ENCODE peak calls at places on chromosomes 11 and 22, in eight cellular contexts. One of them, this sample, is unnamed.

GRCh38 chr11:2521681-2522630 is 77.1 kb downstream of the KCNQ1 start:
- DNase-seq in MV-4-11: no peak
- DNase-seq in right lobe of liver: peak; percentile 35
- DNase-seq in GM10248: no peak
- DNase-seq in GM13977: no peak
- DNase-seq in H7: peak; percentile 46
- DNase-seq in NCI-H1092: no peak
- DNase-seq in activated T-cell treated with anti-CD3 and anti-CD28 coated beads, Interleukin-2, amount 50 U/mL, for 48 hours: peak; percentile 9
- DNase-seq in this sample: no peak

GRCh38 chr11:34068098-34068497 is 16.6 kb downstream of the CAPRIN1 start:
- DNase-seq in MV-4-11: no peak
- DNase-seq in right lobe of liver: no peak
- DNase-seq in GM10248: no peak
- DNase-seq in GM13977: no peak
- DNase-seq in H7: no peak
- DNase-seq in NCI-H1092: no peak
- DNase-seq in activated T-cell treated with anti-CD3 and anti-CD28 coated beads, Interleukin-2, amount 50 U/mL, for 48 hours: no peak
- DNase-seq in this sample: no peak

GRCh38 chr11:134476435-134477021 is 64.5 kb upstream of the B3GAT1 start:
- DNase-seq in MV-4-11: no peak
- DNase-seq in right lobe of liver: no peak
- DNase-seq in GM10248: no peak
- DNase-seq in GM13977: no peak
- DNase-seq in H7: peak; percentile 90
- DNase-seq in NCI-H1092: no peak
- DNase-seq in activated T-cell treated with anti-CD3 and anti-CD28 coated beads, Interleukin-2, amount 50 U/mL, for 48 hours: no peak
- DNase-seq in this sample: no peak

GRCh38 chr11:17531071-17531817 is 13.0 kb downstream of the USH1C start:
- DNase-seq in MV-4-11: no peak
- DNase-seq in right lobe of liver: no peak
- DNase-seq in GM10248: no peak
- DNase-seq in GM13977: no peak
- DNase-seq in H7: no peak
- DNase-seq in NCI-H1092: peak; percentile 80
- DNase-seq in activated T-cell treated with anti-CD3 and anti-CD28 coated beads, Interleukin-2, amount 50 U/mL, for 48 hours: no peak
- DNase-seq in this sample: no peak

GRCh38 chr11:19458231-19458630 is 217.5 kb upstream of the E2F8 start:
- DNase-seq in MV-4-11: no peak
- DNase-seq in right lobe of liver: no peak
- DNase-seq in GM10248: no peak
- DNase-seq in GM13977: no peak
- DNase-seq in H7: no peak
- DNase-seq in NCI-H1092: no peak
- DNase-seq in activated T-cell treated with anti-CD3 and anti-CD28 coated beads, Interleukin-2, amount 50 U/mL, for 48 hours: no peak
- DNase-seq in this sample: no peak

GRCh38 chr11:15234796-15235195 is 120.1 kb downstream of the INSC start:
- DNase-seq in MV-4-11: no peak
- DNase-seq in right lobe of liver: no peak
- DNase-seq in GM10248: no peak
- DNase-seq in GM13977: no peak
- DNase-seq in H7: no peak
- DNase-seq in NCI-H1092: no peak
- DNase-seq in activated T-cell treated with anti-CD3 and anti-CD28 coated beads, Interleukin-2, amount 50 U/mL, for 48 hours: no peak
- DNase-seq in this sample: no peak

GRCh38 chr11:121452609-121453150 is at the start of gene SORL1-AS1:
- DNase-seq in MV-4-11: no peak
- DNase-seq in right lobe of liver: peak; percentile 63
- DNase-seq in GM10248: no peak
- DNase-seq in GM13977: peak; percentile 58
- DNase-seq in H7: no peak
- DNase-seq in NCI-H1092: no peak
- DNase-seq in activated T-cell treated with anti-CD3 and anti-CD28 coated beads, Interleukin-2, amount 50 U/mL, for 48 hours: peak; percentile 72
- DNase-seq in this sample: peak; percentile 41

GRCh38 chr11:130781906-130782305 is 134.4 kb downstream of the SNX19 start:
- DNase-seq in MV-4-11: no peak
- DNase-seq in right lobe of liver: no peak
- DNase-seq in GM10248: no peak
- DNase-seq in GM13977: no peak
- DNase-seq in H7: no peak
- DNase-seq in NCI-H1092: no peak
- DNase-seq in activated T-cell treated with anti-CD3 and anti-CD28 coated beads, Interleukin-2, amount 50 U/mL, for 48 hours: no peak
- DNase-seq in this sample: no peak

GRCh38 chr22:21074092-21074715 is 28.5 kb downstream of the LRRC74B start:
- DNase-seq in MV-4-11: peak; percentile 80
- DNase-seq in right lobe of liver: no peak
- DNase-seq in GM10248: no peak
- DNase-seq in GM13977: no peak
- DNase-seq in H7: no peak
- DNase-seq in NCI-H1092: no peak
- DNase-seq in activated T-cell treated with anti-CD3 and anti-CD28 coated beads, Interleukin-2, amount 50 U/mL, for 48 hours: no peak
- DNase-seq in this sample: no peak

GRCh38 chr11:31133064-31133463 is 236.5 kb downstream of the DCDC1 start:
- DNase-seq in MV-4-11: no peak
- DNase-seq in right lobe of liver: no peak
- DNase-seq in GM10248: no peak
- DNase-seq in GM13977: no peak
- DNase-seq in H7: no peak
- DNase-seq in NCI-H1092: no peak
- DNase-seq in activated T-cell treated with anti-CD3 and anti-CD28 coated beads, Interleukin-2, amount 50 U/mL, for 48 hours: no peak
- DNase-seq in this sample: no peak

GRCh38 chr11:47400813-47401279 is 7.5 kb upstream of the SLC39A13 start:
- DNase-seq in MV-4-11: no peak
- DNase-seq in right lobe of liver: no peak
- DNase-seq in GM10248: no peak
- DNase-seq in GM13977: peak; percentile 66
- DNase-seq in H7: no peak
- DNase-seq in NCI-H1092: no peak
- DNase-seq in activated T-cell treated with anti-CD3 and anti-CD28 coated beads, Interleukin-2, amount 50 U/mL, for 48 hours: peak; percentile 17
- DNase-seq in this sample: no peak

GRCh38 chr11:61815790-61816735 is 740 bp downstream of the FADS1 start:
- DNase-seq in MV-4-11: peak; percentile 35
- DNase-seq in right lobe of liver: peak; percentile 68
- DNase-seq in GM10248: peak; percentile 58
- DNase-seq in GM13977: peak; percentile 74
- DNase-seq in H7: peak; percentile 90
- DNase-seq in NCI-H1092: peak; percentile 85
- DNase-seq in activated T-cell treated with anti-CD3 and anti-CD28 coated beads, Interleukin-2, amount 50 U/mL, for 48 hours: peak; percentile 79
- DNase-seq in this sample: peak; percentile 46

GRCh38 chr11:57146301-57146700 is 35.5 kb upstream of the LRRC55 start:
- DNase-seq in MV-4-11: no peak
- DNase-seq in right lobe of liver: no peak
- DNase-seq in GM10248: no peak
- DNase-seq in GM13977: no peak
- DNase-seq in H7: no peak
- DNase-seq in NCI-H1092: no peak
- DNase-seq in activated T-cell treated with anti-CD3 and anti-CD28 coated beads, Interleukin-2, amount 50 U/mL, for 48 hours: no peak
- DNase-seq in this sample: no peak

GRCh38 chr11:131465056-131465455 is 94.6 kb downstream of the NTM start:
- DNase-seq in MV-4-11: no peak
- DNase-seq in right lobe of liver: no peak
- DNase-seq in GM10248: no peak
- DNase-seq in GM13977: no peak
- DNase-seq in H7: no peak
- DNase-seq in NCI-H1092: no peak
- DNase-seq in activated T-cell treated with anti-CD3 and anti-CD28 coated beads, Interleukin-2, amount 50 U/mL, for 48 hours: no peak
- DNase-seq in this sample: no peak

GRCh38 chr22:28600546-28601143 is 79.0 kb downstream of the TTC28 start:
- DNase-seq in MV-4-11: peak; percentile 71
- DNase-seq in right lobe of liver: no peak
- DNase-seq in GM10248: peak; percentile 37
- DNase-seq in GM13977: peak; percentile 40
- DNase-seq in H7: peak; percentile 10
- DNase-seq in NCI-H1092: peak; percentile 30
- DNase-seq in activated T-cell treated with anti-CD3 and anti-CD28 coated beads, Interleukin-2, amount 50 U/mL, for 48 hours: no peak
- DNase-seq in this sample: no peak

GRCh38 chr11:86172894-86173293 is 71.7 kb upstream of the EED start:
- DNase-seq in MV-4-11: no peak
- DNase-seq in right lobe of liver: no peak
- DNase-seq in GM10248: no peak
- DNase-seq in GM13977: no peak
- DNase-seq in H7: no peak
- DNase-seq in NCI-H1092: no peak
- DNase-seq in activated T-cell treated with anti-CD3 and anti-CD28 coated beads, Interleukin-2, amount 50 U/mL, for 48 hours: no peak
- DNase-seq in this sample: no peak

GRCh38 chr22:26021516-26021915 is 147.7 kb upstream of the SEZ6L start:
- DNase-seq in MV-4-11: no peak
- DNase-seq in right lobe of liver: no peak
- DNase-seq in GM10248: no peak
- DNase-seq in GM13977: no peak
- DNase-seq in H7: no peak
- DNase-seq in NCI-H1092: no peak
- DNase-seq in activated T-cell treated with anti-CD3 and anti-CD28 coated beads, Interleukin-2, amount 50 U/mL, for 48 hours: no peak
- DNase-seq in this sample: no peak

GRCh38 chr22:36745301-36745995 is 30.5 kb downstream of the IFT27 start:
- DNase-seq in MV-4-11: no peak
- DNase-seq in right lobe of liver: no peak
- DNase-seq in GM10248: no peak
- DNase-seq in GM13977: no peak
- DNase-seq in H7: peak; percentile 47
- DNase-seq in NCI-H1092: no peak
- DNase-seq in activated T-cell treated with anti-CD3 and anti-CD28 coated beads, Interleukin-2, amount 50 U/mL, for 48 hours: no peak
- DNase-seq in this sample: no peak

GRCh38 chr11:6568191-6568918 is 35.1 kb downstream of the RRP8 start:
- DNase-seq in MV-4-11: no peak
- DNase-seq in right lobe of liver: peak; percentile 88
- DNase-seq in GM10248: no peak
- DNase-seq in GM13977: peak; percentile 21
- DNase-seq in H7: peak; percentile 86
- DNase-seq in NCI-H1092: peak; percentile 13
- DNase-seq in activated T-cell treated with anti-CD3 and anti-CD28 coated beads, Interleukin-2, amount 50 U/mL, for 48 hours: no peak
- DNase-seq in this sample: no peak

GRCh38 chr11:62954478-62954877 is 30.3 kb downstream of the SLC22A6 start:
- DNase-seq in MV-4-11: no peak
- DNase-seq in right lobe of liver: no peak
- DNase-seq in GM10248: no peak
- DNase-seq in GM13977: no peak
- DNase-seq in H7: no peak
- DNase-seq in NCI-H1092: no peak
- DNase-seq in activated T-cell treated with anti-CD3 and anti-CD28 coated beads, Interleukin-2, amount 50 U/mL, for 48 hours: no peak
- DNase-seq in this sample: no peak

GRCh38 chr11:106384429-106384828 is 307.0 kb downstream of the AASDHPPT start:
- DNase-seq in MV-4-11: no peak
- DNase-seq in right lobe of liver: no peak
- DNase-seq in GM10248: no peak
- DNase-seq in GM13977: no peak
- DNase-seq in H7: no peak
- DNase-seq in NCI-H1092: no peak
- DNase-seq in activated T-cell treated with anti-CD3 and anti-CD28 coated beads, Interleukin-2, amount 50 U/mL, for 48 hours: no peak
- DNase-seq in this sample: no peak

GRCh38 chr11:68255526-68255925 is 16.2 kb downstream of the C11orf24 start:
- DNase-seq in MV-4-11: no peak
- DNase-seq in right lobe of liver: no peak
- DNase-seq in GM10248: no peak
- DNase-seq in GM13977: no peak
- DNase-seq in H7: no peak
- DNase-seq in NCI-H1092: no peak
- DNase-seq in activated T-cell treated with anti-CD3 and anti-CD28 coated beads, Interleukin-2, amount 50 U/mL, for 48 hours: no peak
- DNase-seq in this sample: no peak

GRCh38 chr22:49272546-49273125 is 555.0 kb downstream of the BRD1 start:
- DNase-seq in MV-4-11: no peak
- DNase-seq in right lobe of liver: no peak
- DNase-seq in GM10248: no peak
- DNase-seq in GM13977: no peak
- DNase-seq in H7: no peak
- DNase-seq in NCI-H1092: no peak
- DNase-seq in activated T-cell treated with anti-CD3 and anti-CD28 coated beads, Interleukin-2, amount 50 U/mL, for 48 hours: no peak
- DNase-seq in this sample: no peak

GRCh38 chr11:31509017-31509411 is 408 bp downstream of the IMMP1L start:
- DNase-seq in MV-4-11: no peak
- DNase-seq in right lobe of liver: no peak
- DNase-seq in GM10248: peak; percentile 15
- DNase-seq in GM13977: peak; percentile 15
- DNase-seq in H7: no peak
- DNase-seq in NCI-H1092: no peak
- DNase-seq in activated T-cell treated with anti-CD3 and anti-CD28 coated beads, Interleukin-2, amount 50 U/mL, for 48 hours: no peak
- DNase-seq in this sample: no peak

GRCh38 chr22:44971651-44972362 is 38.0 kb downstream of the PHF21B start:
- DNase-seq in MV-4-11: no peak
- DNase-seq in right lobe of liver: no peak
- DNase-seq in GM10248: no peak
- DNase-seq in GM13977: no peak
- DNase-seq in H7: no peak
- DNase-seq in NCI-H1092: no peak
- DNase-seq in activated T-cell treated with anti-CD3 and anti-CD28 coated beads, Interleukin-2, amount 50 U/mL, for 48 hours: no peak
- DNase-seq in this sample: no peak

GRCh38 chr11:68215087-68215445 is 2.0 kb upstream of the KMT5B start:
- DNase-seq in MV-4-11: no peak
- DNase-seq in right lobe of liver: no peak
- DNase-seq in GM10248: peak; percentile 43
- DNase-seq in GM13977: peak; percentile 45
- DNase-seq in H7: peak; percentile 48
- DNase-seq in NCI-H1092: no peak
- DNase-seq in activated T-cell treated with anti-CD3 and anti-CD28 coated beads, Interleukin-2, amount 50 U/mL, for 48 hours: peak; percentile 65
- DNase-seq in this sample: peak; percentile 16

GRCh38 chr11:105344938-105345337 is 205.4 kb upstream of the CARD18 start:
- DNase-seq in MV-4-11: no peak
- DNase-seq in right lobe of liver: no peak
- DNase-seq in GM10248: no peak
- DNase-seq in GM13977: no peak
- DNase-seq in H7: no peak
- DNase-seq in NCI-H1092: no peak
- DNase-seq in activated T-cell treated with anti-CD3 and anti-CD28 coated beads, Interleukin-2, amount 50 U/mL, for 48 hours: no peak
- DNase-seq in this sample: no peak

GRCh38 chr11:92642146-92642919 is 327.1 kb upstream of the MTNR1B start:
- DNase-seq in MV-4-11: no peak
- DNase-seq in right lobe of liver: no peak
- DNase-seq in GM10248: no peak
- DNase-seq in GM13977: no peak
- DNase-seq in H7: no peak
- DNase-seq in NCI-H1092: no peak
- DNase-seq in activated T-cell treated with anti-CD3 and anti-CD28 coated beads, Interleukin-2, amount 50 U/mL, for 48 hours: no peak
- DNase-seq in this sample: no peak

GRCh38 chr11:62443390-62444201 is 24.8 kb downstream of the SCGB1A1 start:
- DNase-seq in MV-4-11: peak; percentile 90
- DNase-seq in right lobe of liver: no peak
- DNase-seq in GM10248: no peak
- DNase-seq in GM13977: no peak
- DNase-seq in H7: no peak
- DNase-seq in NCI-H1092: no peak
- DNase-seq in activated T-cell treated with anti-CD3 and anti-CD28 coated beads, Interleukin-2, amount 50 U/mL, for 48 hours: no peak
- DNase-seq in this sample: no peak

GRCh38 chr22:19909350-19910179 is 32.0 kb upstream of the COMT start:
- DNase-seq in MV-4-11: peak; percentile 68
- DNase-seq in right lobe of liver: peak; percentile 78
- DNase-seq in GM10248: peak; percentile 88
- DNase-seq in GM13977: peak; percentile 86
- DNase-seq in H7: peak; percentile 93
- DNase-seq in NCI-H1092: peak; percentile 43
- DNase-seq in activated T-cell treated with anti-CD3 and anti-CD28 coated beads, Interleukin-2, amount 50 U/mL, for 48 hours: peak; percentile 89
- DNase-seq in this sample: peak; percentile 68

GRCh38 chr11:69832561-69833413 is 13.6 kb upstream of the FGF3 start:
- DNase-seq in MV-4-11: no peak
- DNase-seq in right lobe of liver: no peak
- DNase-seq in GM10248: no peak
- DNase-seq in GM13977: no peak
- DNase-seq in H7: peak; percentile 75
- DNase-seq in NCI-H1092: no peak
- DNase-seq in activated T-cell treated with anti-CD3 and anti-CD28 coated beads, Interleukin-2, amount 50 U/mL, for 48 hours: no peak
- DNase-seq in this sample: no peak

GRCh38 chr11:1163321-1163910 is 5.7 kb downstream of the MUC5AC start:
- DNase-seq in MV-4-11: no peak
- DNase-seq in right lobe of liver: no peak
- DNase-seq in GM10248: peak; percentile 19
- DNase-seq in GM13977: peak; percentile 23
- DNase-seq in H7: peak; percentile 61
- DNase-seq in NCI-H1092: no peak
- DNase-seq in activated T-cell treated with anti-CD3 and anti-CD28 coated beads, Interleukin-2, amount 50 U/mL, for 48 hours: no peak
- DNase-seq in this sample: no peak

GRCh38 chr11:72189448-72190250 is 2.3 kb upstream of the FOLR1 start:
- DNase-seq in MV-4-11: no peak
- DNase-seq in right lobe of liver: no peak
- DNase-seq in GM10248: no peak
- DNase-seq in GM13977: no peak
- DNase-seq in H7: no peak
- DNase-seq in NCI-H1092: peak; percentile 73
- DNase-seq in activated T-cell treated with anti-CD3 and anti-CD28 coated beads, Interleukin-2, amount 50 U/mL, for 48 hours: no peak
- DNase-seq in this sample: no peak

GRCh38 chr11:118088531-118088930 is 1.8 kb upstream of the SMIM35 start:
- DNase-seq in MV-4-11: peak; percentile 96
- DNase-seq in right lobe of liver: no peak
- DNase-seq in GM10248: no peak
- DNase-seq in GM13977: no peak
- DNase-seq in H7: no peak
- DNase-seq in NCI-H1092: no peak
- DNase-seq in activated T-cell treated with anti-CD3 and anti-CD28 coated beads, Interleukin-2, amount 50 U/mL, for 48 hours: no peak
- DNase-seq in this sample: no peak